ENCODE peak calls at places on chromosome 18, in four cellular contexts. One of them, this sample, is unnamed.

GRCh38 chr18:32049393-32050161 is 31.0 kb downstream of the RNF125 start:
- DNase-seq in endothelial cell of umbilical vein: no peak
- DNase-seq in HCT116: no peak
- DNase-seq in transverse colon: peak; percentile 55
- DNase-seq in this sample: no peak

GRCh38 chr18:55706893-55707292 is 118.9 kb upstream of the TCF4 start:
- DNase-seq in endothelial cell of umbilical vein: no peak
- DNase-seq in HCT116: no peak
- DNase-seq in transverse colon: no peak
- DNase-seq in this sample: peak; percentile 24

GRCh38 chr18:77062518-77063003 is 70.0 kb downstream of the MBP start:
- DNase-seq in endothelial cell of umbilical vein: no peak
- DNase-seq in HCT116: no peak
- DNase-seq in transverse colon: no peak
- DNase-seq in this sample: peak; percentile 95

GRCh38 chr18:9058426-9058825 is 44.1 kb upstream of the NDUFV2 start:
- DNase-seq in endothelial cell of umbilical vein: no peak
- DNase-seq in HCT116: no peak
- DNase-seq in transverse colon: no peak
- DNase-seq in this sample: peak; percentile 75

GRCh38 chr18:64720781-64721464 is 572.0 kb upstream of the LINC00305 start:
- DNase-seq in endothelial cell of umbilical vein: no peak
- DNase-seq in HCT116: no peak
- DNase-seq in transverse colon: peak; percentile 46
- DNase-seq in this sample: no peak

GRCh38 chr18:43422483-43422882 is 145.2 kb upstream of the SYT4 start:
- DNase-seq in endothelial cell of umbilical vein: no peak
- DNase-seq in HCT116: no peak
- DNase-seq in transverse colon: no peak
- DNase-seq in this sample: peak; percentile 74

GRCh38 chr18:38406625-38407024 is 841.0 kb upstream of the CELF4 start:
- DNase-seq in endothelial cell of umbilical vein: no peak
- DNase-seq in HCT116: no peak
- DNase-seq in transverse colon: no peak
- DNase-seq in this sample: no peak

GRCh38 chr18:68714356-68714706 is 577 bp downstream of the TMX3 start:
- DNase-seq in endothelial cell of umbilical vein: peak; percentile 55
- DNase-seq in HCT116: no peak
- DNase-seq in transverse colon: peak; percentile 26
- DNase-seq in this sample: peak; percentile 46

GRCh38 chr18:8996771-8997432 is 105.6 kb upstream of the NDUFV2 start:
- DNase-seq in endothelial cell of umbilical vein: no peak
- DNase-seq in HCT116: no peak
- DNase-seq in transverse colon: no peak
- DNase-seq in this sample: peak; percentile 71

GRCh38 chr18:527136-527535 is 26.6 kb upstream of the COLEC12 start:
- DNase-seq in endothelial cell of umbilical vein: peak; percentile 50
- DNase-seq in HCT116: no peak
- DNase-seq in transverse colon: no peak
- DNase-seq in this sample: no peak

GRCh38 chr18:519019-519879 is 18.7 kb upstream of the COLEC12 start:
- DNase-seq in endothelial cell of umbilical vein: peak; percentile 81
- DNase-seq in HCT116: no peak
- DNase-seq in transverse colon: peak; percentile 23
- DNase-seq in this sample: peak; percentile 12

GRCh38 chr18:525066-525797 is 24.7 kb upstream of the COLEC12 start:
- DNase-seq in endothelial cell of umbilical vein: peak; percentile 98
- DNase-seq in HCT116: no peak
- DNase-seq in transverse colon: no peak
- DNase-seq in this sample: no peak

GRCh38 chr18:526681-527080 is 26.2 kb upstream of the COLEC12 start:
- DNase-seq in endothelial cell of umbilical vein: peak; percentile 45
- DNase-seq in HCT116: no peak
- DNase-seq in transverse colon: no peak
- DNase-seq in this sample: no peak

DNA sequence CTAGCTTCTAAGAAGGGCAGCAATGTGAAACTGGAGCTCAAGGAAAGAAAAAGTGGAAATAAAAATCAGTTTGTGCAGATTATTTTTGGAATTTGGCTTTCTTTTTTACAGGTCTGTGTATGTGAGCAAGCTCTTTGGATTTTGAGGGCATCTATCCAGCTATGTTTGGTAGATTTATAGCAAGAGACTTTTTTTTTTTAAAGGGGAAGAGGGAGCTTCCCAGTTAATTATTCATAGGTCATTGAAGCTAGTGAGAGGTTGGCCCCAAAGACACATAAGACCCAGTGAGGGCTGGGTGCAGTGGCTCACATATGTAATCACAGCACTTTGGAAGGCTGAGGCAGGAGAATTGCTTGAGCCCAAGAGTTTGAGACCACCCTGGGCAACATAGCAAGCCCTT is 24.0 kb upstream of the COLEC12 start:
- DNase-seq in endothelial cell of umbilical vein: peak; percentile 61
- DNase-seq in HCT116: no peak
- DNase-seq in transverse colon: no peak
- DNase-seq in this sample: peak; percentile 86
- H3K4me3 ChIP-seq in endothelial cell of umbilical vein: no peak overlapping the region
- H3K4me3 ChIP-seq in HCT116: no peak overlapping the region
- H3K4me3 ChIP-seq in transverse colon: no peak overlapping the region
- H3K4me3 ChIP-seq in this sample: no peak overlapping the region

DNA sequence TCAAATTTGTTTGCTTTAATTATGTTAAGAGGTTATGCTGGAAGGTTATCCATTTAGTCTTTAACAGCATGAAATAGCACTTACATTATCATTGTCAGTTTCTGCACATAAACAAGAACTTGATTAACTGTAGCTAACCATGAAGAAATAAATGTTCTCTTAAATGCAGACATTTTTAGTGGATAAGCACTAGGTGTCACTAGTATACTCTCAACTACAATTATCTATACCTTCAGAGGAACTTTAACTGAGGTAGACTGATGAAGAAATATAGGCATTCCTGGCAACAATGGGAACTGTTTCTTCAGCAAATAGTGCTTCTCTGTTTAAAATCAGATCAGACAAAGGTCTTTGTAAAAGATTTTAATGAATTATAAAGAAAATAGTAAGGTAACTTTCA is 178.8 kb upstream of the CHST9 start:
- DNase-seq in endothelial cell of umbilical vein: no peak
- DNase-seq in HCT116: no peak
- DNase-seq in transverse colon: no peak
- DNase-seq in this sample: peak; percentile 30
- TF ChIP-seq CTCF in endothelial cell of umbilical vein: no peak
- TF ChIP-seq CTCF in HCT116: no peak
- TF ChIP-seq CTCF in transverse colon: peak; percentile 8
- TF ChIP-seq CTCF in this sample: peak; percentile 13

GRCh38 chr18:58657494-58657893 is 13.8 kb upstream of the MALT1 start:
- DNase-seq in endothelial cell of umbilical vein: no peak
- DNase-seq in HCT116: no peak
- DNase-seq in transverse colon: no peak
- DNase-seq in this sample: no peak
- H3K27ac ChIP-seq in endothelial cell of umbilical vein: no peak overlapping the region
- H3K27ac ChIP-seq in HCT116: no peak overlapping the region
- H3K27ac ChIP-seq in transverse colon: no peak overlapping the region
- H3K27ac ChIP-seq in this sample: no peak overlapping the region

GRCh38 chr18:74147779-74148542 is at the start of the genes FBXO15 and TIMM21:
- DNase-seq in endothelial cell of umbilical vein: peak; percentile 99
- DNase-seq in HCT116: peak; percentile 90
- DNase-seq in transverse colon: peak; percentile 97
- DNase-seq in this sample: peak; percentile 98

GRCh38 chr18:74152270-74152669 is 3.9 kb downstream of the TIMM21 start:
- DNase-seq in endothelial cell of umbilical vein: no peak
- DNase-seq in HCT116: no peak
- DNase-seq in transverse colon: no peak
- DNase-seq in this sample: no peak

GRCh38 chr18:74147491-74147778 is 199 bp downstream of the FBXO15 start:
- DNase-seq in endothelial cell of umbilical vein: no peak
- DNase-seq in HCT116: no peak
- DNase-seq in transverse colon: no peak
- DNase-seq in this sample: no peak

GRCh38 chr18:74146756-74147155 is 878 bp downstream of the FBXO15 start:
- DNase-seq in endothelial cell of umbilical vein: no peak
- DNase-seq in HCT116: no peak
- DNase-seq in transverse colon: no peak
- DNase-seq in this sample: no peak

DNA sequence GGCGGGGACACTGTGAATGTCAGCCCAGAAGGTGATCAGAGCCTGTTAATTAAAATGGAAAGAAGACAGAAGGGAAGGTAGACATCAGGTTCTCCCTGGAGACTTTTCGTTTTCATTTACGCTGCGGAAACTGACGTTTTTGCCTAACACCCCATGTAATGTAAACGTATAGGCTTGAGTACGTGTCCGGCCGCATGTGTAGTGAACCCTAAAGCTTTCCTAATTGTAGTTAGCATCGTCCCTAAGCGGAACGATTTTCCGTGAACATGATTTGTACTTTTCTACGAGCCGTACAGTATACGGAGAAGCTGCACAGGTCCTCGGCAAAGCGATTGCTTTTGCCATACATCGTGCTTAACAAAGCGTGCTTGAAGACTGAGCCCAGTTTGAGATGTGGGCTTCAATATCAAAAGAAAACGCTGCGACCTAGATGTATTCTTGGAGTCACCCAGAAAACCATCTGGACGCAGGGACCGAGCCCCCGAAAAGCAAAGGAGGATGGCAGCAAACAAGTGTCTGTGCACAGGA is 284 bp downstream of the TIMM21 start:
- DNase-seq in endothelial cell of umbilical vein: no peak
- DNase-seq in HCT116: no peak
- DNase-seq in transverse colon: no peak
- DNase-seq in this sample: no peak
- H3K4me3 ChIP-seq in endothelial cell of umbilical vein: peak overlapping the region; percentile 79
- H3K4me3 ChIP-seq in HCT116: peak overlapping the region; percentile 96
- H3K4me3 ChIP-seq in transverse colon: peak overlapping the region; percentile 59
- H3K4me3 ChIP-seq in this sample: peak overlapping the region; percentile 86

GRCh38 chr18:51168031-51168742 is 29.3 kb downstream of the MEX3C start:
- DNase-seq in endothelial cell of umbilical vein: no peak
- DNase-seq in HCT116: no peak
- DNase-seq in transverse colon: no peak
- DNase-seq in this sample: no peak
- TF ChIP-seq CTCF in endothelial cell of umbilical vein: no peak
- TF ChIP-seq CTCF in HCT116: peak; percentile 21
- TF ChIP-seq CTCF in transverse colon: no peak
- TF ChIP-seq CTCF in this sample: no peak

DNA sequence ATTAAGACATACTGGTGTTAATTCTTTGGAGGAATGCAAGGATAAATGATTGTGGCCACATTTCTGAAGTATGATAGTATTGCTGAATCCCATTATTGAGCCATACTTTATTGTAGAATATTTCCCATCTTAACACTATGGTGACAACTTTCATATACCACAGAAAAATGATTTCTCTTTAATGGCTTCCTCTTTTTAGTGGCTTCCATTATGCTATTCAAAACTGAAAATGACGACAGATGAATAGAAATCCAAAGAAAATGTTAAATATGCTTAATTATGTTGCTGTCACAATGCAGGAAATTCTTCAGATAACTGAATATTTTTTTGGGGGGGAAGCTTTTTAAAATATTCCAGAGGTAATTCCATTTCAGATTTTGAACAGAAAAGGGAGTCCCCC is 88.9 kb upstream of the TMEM200C start:
- DNase-seq in endothelial cell of umbilical vein: no peak
- DNase-seq in HCT116: no peak
- DNase-seq in transverse colon: no peak
- DNase-seq in this sample: no peak
- H3K27ac ChIP-seq in endothelial cell of umbilical vein: no peak overlapping the region
- H3K27ac ChIP-seq in HCT116: no peak overlapping the region
- H3K27ac ChIP-seq in transverse colon: no peak overlapping the region
- H3K27ac ChIP-seq in this sample: no peak overlapping the region

DNA sequence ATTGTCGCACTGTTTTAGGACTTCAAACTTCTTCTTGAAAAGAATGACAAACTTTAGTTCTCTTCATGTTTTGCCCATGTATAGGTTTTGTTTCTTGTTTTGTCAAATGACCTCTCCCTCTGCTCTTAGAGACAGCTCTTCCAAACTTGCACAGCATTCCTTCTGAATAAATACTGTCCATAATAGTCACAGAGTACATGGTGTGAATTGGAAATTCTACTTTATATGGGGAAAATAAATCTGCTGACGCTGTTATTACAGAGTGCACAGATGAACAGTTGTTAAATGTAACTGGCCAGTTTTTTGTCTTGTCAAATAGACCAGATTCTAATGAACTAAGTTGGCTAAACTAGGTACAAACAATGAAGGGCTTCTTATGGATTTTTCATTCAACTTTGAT is 115.9 kb upstream of the DTNA start:
- DNase-seq in endothelial cell of umbilical vein: no peak
- DNase-seq in HCT116: no peak
- DNase-seq in transverse colon: no peak
- DNase-seq in this sample: no peak
- H3K4me3 ChIP-seq in endothelial cell of umbilical vein: no peak overlapping the region
- H3K4me3 ChIP-seq in HCT116: no peak overlapping the region
- H3K4me3 ChIP-seq in transverse colon: peak overlapping the region; percentile 19
- H3K4me3 ChIP-seq in this sample: peak overlapping the region; percentile 26

DNA sequence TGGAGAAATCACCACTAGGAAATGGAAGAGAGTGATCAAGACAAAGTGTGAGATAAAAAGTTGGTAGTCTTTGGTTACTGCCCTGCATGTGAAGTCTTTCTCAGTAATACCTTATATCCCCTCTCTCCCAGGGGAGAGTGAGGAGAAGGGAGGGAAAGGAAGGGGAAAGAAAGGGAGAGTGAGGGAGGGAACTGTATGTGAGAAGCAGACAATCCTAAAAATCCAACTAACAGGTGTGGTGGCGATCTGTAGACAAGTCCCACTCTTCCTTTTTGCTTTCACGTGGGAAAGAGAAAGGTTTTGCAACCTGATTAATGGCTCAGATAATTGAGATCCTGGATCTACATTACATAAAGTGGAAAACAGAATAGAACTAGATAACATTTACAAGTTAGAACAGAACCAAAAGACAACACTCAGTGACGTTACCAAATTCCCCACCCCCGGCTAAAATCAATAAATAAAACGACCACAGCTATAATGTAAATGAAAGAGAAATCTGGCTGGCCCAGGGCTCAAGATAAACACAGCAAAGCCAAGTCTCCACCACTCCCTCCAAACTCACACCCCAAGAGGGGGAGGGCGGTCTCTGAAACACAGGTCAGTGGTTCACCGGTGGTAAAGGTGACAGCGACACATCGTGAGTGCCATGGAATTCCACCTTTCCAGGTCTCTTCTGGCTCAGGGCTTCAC is 10.0 kb upstream of the APCDD1 start:
- DNase-seq in endothelial cell of umbilical vein: no peak
- DNase-seq in HCT116: no peak
- DNase-seq in transverse colon: no peak
- DNase-seq in this sample: no peak
- TF ChIP-seq CTCF in endothelial cell of umbilical vein: no peak
- TF ChIP-seq CTCF in HCT116: no peak
- TF ChIP-seq CTCF in transverse colon: no peak
- TF ChIP-seq CTCF in this sample: no peak